ENCODE peak calls at places on chromosome X, in five cellular contexts. C is GM12878, F is A549, T is NB4, U is HepG2. B is an unnamed sample.

GRCh38 chrX:72394518-72395163 is 88.9 kb upstream of the CITED1 start:
- DNase-seq in C (no peak), F (no peak), T (peak; percentile 30), U (no peak), B (no peak)

GRCh38 chrX:70322784-70323183 is 32.9 kb downstream of the KIF4A start:
- DNase-seq in C (no peak), F (peak; percentile 1), T (no peak), U (no peak), B (peak; percentile 1)

GRCh38 chrX:24479924-24480722 is 15.0 kb downstream of the PDK3 start:
- DNase-seq in C (peak; percentile 81), F (no peak), T (peak; percentile 83), U (no peak), B (peak; percentile 4)

GRCh38 chrX:112941209-112941788 is 100.7 kb upstream of the AMOT start:
- DNase-seq in C (peak; percentile 32), F (peak; percentile 0), T (no peak), U (no peak), B (no peak)

GRCh38 chrX:76279007-76279406 is 106.1 kb downstream of the PBDC1 start:
- DNase-seq in C (peak; percentile 5), F (peak; percentile 58), T (peak; percentile 51), U (peak; percentile 37), B (peak; percentile 40)

GRCh38 chrX:6226053-6226645 is 2.5 kb downstream of the NLGN4X start:
- DNase-seq in C (no peak), F (no peak), T (no peak), U (no peak), B (no peak)

GRCh38 chrX:85159644-85160043 is 83.9 kb downstream of the SATL1 start:
- DNase-seq in C (no peak), F (no peak), T (no peak), U (no peak), B (no peak)

GRCh38 chrX:140764401-140764919 is 54.9 kb downstream of the LINC00632 start:
- DNase-seq in C (no peak), F (peak; percentile 44), T (peak; percentile 8), U (no peak), B (peak; percentile 27)

GRCh38 chrX:116975517-116975916 is 512.7 kb upstream of the CT83 start:
- DNase-seq in C (no peak), F (no peak), T (no peak), U (no peak), B (no peak)

GRCh38 chrX:34218063-34218462 is 85.9 kb upstream of the FAM47A start:
- DNase-seq in C (no peak), F (no peak), T (peak; percentile 84), U (no peak), B (no peak)

GRCh38 chrX:51743179-51743957 is at the start of gene GSPT2:
- DNase-seq in C (peak; percentile 34), F (peak; percentile 83), T (peak; percentile 73), U (no peak), B (peak; percentile 59)

GRCh38 chrX:123673813-123674212 is 59.0 kb downstream of the THOC2 start:
- DNase-seq in C (no peak), F (no peak), T (no peak), U (no peak), B (no peak)

GRCh38 chrX:48540015-48540350 is 469 bp downstream of the TBC1D25 start:
- DNase-seq in C (no peak), F (no peak), T (no peak), U (peak; percentile 8), B (peak; percentile 50)

GRCh38 chrX:72081605-72082320 is 50.0 kb downstream of the RTL5 start:
- DNase-seq in C (no peak), F (no peak), T (no peak), U (no peak), B (peak; percentile 36)

GRCh38 chrX:124194903-124195302 is 137.6 kb upstream of the TEX13D start:
- DNase-seq in C (no peak), F (no peak), T (no peak), U (no peak), B (no peak)

GRCh38 chrX:108484251-108484650 is 44.6 kb downstream of the COL4A5 start:
- DNase-seq in C (no peak), F (no peak), T (no peak), U (no peak), B (no peak)

GRCh38 chrX:14886252-14886651 is 13.0 kb downstream of the MOSPD2 start:
- DNase-seq in C (no peak), F (no peak), T (no peak), U (no peak), B (no peak)

GRCh38 chrX:113906168-113906567 is 677.7 kb upstream of the HTR2C start:
- DNase-seq in C (no peak), F (no peak), T (no peak), U (no peak), B (no peak)

GRCh38 chrX:103883533-103883932 is 51.5 kb upstream of the RAB9B start:
- DNase-seq in C (no peak), F (no peak), T (no peak), U (no peak), B (no peak)

GRCh38 chrX:108537005-108537404 is 97.4 kb downstream of the COL4A5 start:
- DNase-seq in C (no peak), F (peak; percentile 47), T (peak; percentile 27), U (peak; percentile 22), B (peak; percentile 47)

GRCh38 chrX:39984191-39984956 is 113.4 kb downstream of the BCOR start:
- DNase-seq in C (peak; percentile 8), F (no peak), T (no peak), U (no peak), B (no peak)

GRCh38 chrX:39982927-39983326 is 114.8 kb downstream of the BCOR start:
- DNase-seq in C (no peak), F (no peak), T (no peak), U (no peak), B (no peak)

GRCh38 chrX:39985116-39985515 is 112.6 kb downstream of the BCOR start:
- DNase-seq in C (no peak), F (no peak), T (no peak), U (no peak), B (no peak)

GRCh38 chrX:39983715-39984114 is 114.0 kb downstream of the BCOR start:
- DNase-seq in C (no peak), F (no peak), T (no peak), U (no peak), B (no peak)

GRCh38 chrX:39981946-39982345 is 115.8 kb downstream of the BCOR start:
- DNase-seq in C (no peak), F (no peak), T (no peak), U (no peak), B (no peak)
- TF ChIP-seq MYC in C (no peak), F (no peak), T (no peak), U (no peak), B (no peak)

GRCh38 chrX:136250191-136251041 is 784 bp downstream of the MAP7D3 start:
- DNase-seq in C (no peak), F (peak; percentile 27), T (no peak), U (no peak), B (peak; percentile 41)

GRCh38 chrX:136258951-136259350 is 7.8 kb upstream of the MAP7D3 start:
- DNase-seq in C (no peak), F (no peak), T (no peak), U (no peak), B (peak; percentile 1)

GRCh38 chrX:136251042-136251991 is at the start of gene MAP7D3:
- DNase-seq in C (no peak), F (peak; percentile 69), T (peak; percentile 70), U (no peak), B (peak; percentile 29)

GRCh38 chrX:136259543-136259942 is 8.3 kb upstream of the MAP7D3 start:
- DNase-seq in C (no peak), F (no peak), T (peak; percentile 53), U (no peak), B (peak; percentile 80)

GRCh38 chrX:136255543-136255942 is 4.3 kb upstream of the MAP7D3 start:
- DNase-seq in C (no peak), F (no peak), T (no peak), U (no peak), B (no peak)
- TF ChIP-seq MYC in C (no peak), F (no peak), T (no peak), U (no peak), B (no peak)

GRCh38 chrX:63755892-63756291 is 29.1 kb downstream of the ARHGEF9 start:
- DNase-seq in C (no peak), F (no peak), T (no peak), U (no peak), B (no peak)
- TF ChIP-seq MYC in C (no peak), F (no peak), T (no peak), U (no peak), B (no peak)

GRCh38 chrX:131821945-131822622 is 201.0 kb upstream of the STK26 start:
- DNase-seq in C (peak; percentile 85), F (peak; percentile 18), T (no peak), U (no peak), B (no peak)
- TF ChIP-seq MYC in C (no peak), F (no peak), T (no peak), U (no peak), B (no peak)